ENCODE peak calls at places on chromosome 7, in six cellular contexts. One of them, this sample, is unnamed.

GRCh38 chr7:73615886-73616285 is 8.4 kb downstream of the MLXIPL start:
- DNase-seq in esophagus squamous epithelium: no peak
- DNase-seq in neural progenitor cell: peak; percentile 49
- DNase-seq in Caco-2: no peak
- DNase-seq in foreskin fibroblast: no peak
- DNase-seq in left lung: no peak
- DNase-seq in this sample: peak; percentile 25

GRCh38 chr7:44189286-44189992 is at the start of gene GCK:
- DNase-seq in neural progenitor cell: peak; percentile 34
- DNase-seq in esophagus squamous epithelium: no peak
- DNase-seq in left lung: no peak
- DNase-seq in foreskin fibroblast: no peak
- DNase-seq in Caco-2: no peak
- DNase-seq in this sample: no peak

GRCh38 chr7:92255308-92255707 is 9.5 kb downstream of the ANKIB1 start:
- DNase-seq in left lung: no peak
- DNase-seq in esophagus squamous epithelium: no peak
- DNase-seq in Caco-2: no peak
- DNase-seq in neural progenitor cell: no peak
- DNase-seq in foreskin fibroblast: peak; percentile 61
- DNase-seq in this sample: peak; percentile 54

GRCh38 chr7:101608772-101609713 is 20.1 kb downstream of the MYL10 start:
- DNase-seq in Caco-2: peak; percentile 74
- DNase-seq in esophagus squamous epithelium: no peak
- DNase-seq in neural progenitor cell: no peak
- DNase-seq in foreskin fibroblast: no peak
- DNase-seq in left lung: peak; percentile 81
- DNase-seq in this sample: peak; percentile 91

GRCh38 chr7:46912692-46913091 is 669.2 kb downstream of the TNS3 start:
- DNase-seq in neural progenitor cell: no peak
- DNase-seq in foreskin fibroblast: no peak
- DNase-seq in esophagus squamous epithelium: no peak
- DNase-seq in Caco-2: no peak
- DNase-seq in left lung: no peak
- DNase-seq in this sample: no peak

GRCh38 chr7:143002106-143002505 is 24.8 kb downstream of the OR9A2 start:
- DNase-seq in left lung: no peak
- DNase-seq in foreskin fibroblast: no peak
- DNase-seq in Caco-2: peak; percentile 38
- DNase-seq in neural progenitor cell: peak; percentile 30
- DNase-seq in esophagus squamous epithelium: no peak
- DNase-seq in this sample: peak; percentile 4

GRCh38 chr7:34156336-34156735 is 251.0 kb downstream of the BMPER start:
- DNase-seq in Caco-2: no peak
- DNase-seq in foreskin fibroblast: peak; percentile 50
- DNase-seq in neural progenitor cell: no peak
- DNase-seq in left lung: no peak
- DNase-seq in esophagus squamous epithelium: no peak
- DNase-seq in this sample: no peak

GRCh38 chr7:47314728-47315601 is 266.9 kb downstream of the TNS3 start:
- DNase-seq in esophagus squamous epithelium: no peak
- DNase-seq in neural progenitor cell: no peak
- DNase-seq in foreskin fibroblast: peak; percentile 39
- DNase-seq in left lung: no peak
- DNase-seq in Caco-2: no peak
- DNase-seq in this sample: no peak

GRCh38 chr7:115086146-115086841 is 164.4 kb downstream of the MDFIC start:
- DNase-seq in neural progenitor cell: no peak
- DNase-seq in Caco-2: no peak
- DNase-seq in foreskin fibroblast: no peak
- DNase-seq in esophagus squamous epithelium: no peak
- DNase-seq in left lung: no peak
- DNase-seq in this sample: no peak

GRCh38 chr7:8388257-8388625 is 45.2 kb upstream of the NXPH1 start:
- DNase-seq in foreskin fibroblast: no peak
- DNase-seq in Caco-2: no peak
- DNase-seq in esophagus squamous epithelium: no peak
- DNase-seq in left lung: no peak
- DNase-seq in neural progenitor cell: no peak
- DNase-seq in this sample: no peak

GRCh38 chr7:138776156-138776833 is 21.5 kb upstream of the TMEM213 start:
- DNase-seq in Caco-2: peak; percentile 56
- DNase-seq in foreskin fibroblast: no peak
- DNase-seq in esophagus squamous epithelium: no peak
- DNase-seq in left lung: no peak
- DNase-seq in neural progenitor cell: no peak
- DNase-seq in this sample: no peak

GRCh38 chr7:104552102-104552501 is 223.7 kb downstream of the LHFPL3 start:
- DNase-seq in esophagus squamous epithelium: no peak
- DNase-seq in neural progenitor cell: peak; percentile 72
- DNase-seq in left lung: no peak
- DNase-seq in foreskin fibroblast: peak; percentile 3
- DNase-seq in Caco-2: peak; percentile 65
- DNase-seq in this sample: peak; percentile 70

GRCh38 chr7:17371656-17372524 is 73.4 kb downstream of the AHR start:
- DNase-seq in esophagus squamous epithelium: no peak
- DNase-seq in Caco-2: no peak
- DNase-seq in left lung: no peak
- DNase-seq in foreskin fibroblast: peak; percentile 93
- DNase-seq in neural progenitor cell: no peak
- DNase-seq in this sample: peak; percentile 92

GRCh38 chr7:1811850-1812692 is 142.0 kb downstream of the ELFN1 start:
- DNase-seq in foreskin fibroblast: no peak
- DNase-seq in esophagus squamous epithelium: no peak
- DNase-seq in Caco-2: no peak
- DNase-seq in neural progenitor cell: peak; percentile 83
- DNase-seq in left lung: no peak
- DNase-seq in this sample: peak; percentile 46

GRCh38 chr7:7385421-7385820 is 150.3 kb downstream of the COL28A1 start:
- DNase-seq in neural progenitor cell: no peak
- DNase-seq in foreskin fibroblast: no peak
- DNase-seq in left lung: no peak
- DNase-seq in Caco-2: no peak
- DNase-seq in esophagus squamous epithelium: no peak
- DNase-seq in this sample: peak; percentile 65

GRCh38 chr7:81574723-81575326 is 195.0 kb downstream of the HGF start:
- DNase-seq in neural progenitor cell: no peak
- DNase-seq in foreskin fibroblast: no peak
- DNase-seq in left lung: no peak
- DNase-seq in Caco-2: no peak
- DNase-seq in esophagus squamous epithelium: no peak
- DNase-seq in this sample: no peak

GRCh38 chr7:12635830-12636229 is 51.6 kb upstream of the ARL4A start:
- DNase-seq in neural progenitor cell: no peak
- DNase-seq in Caco-2: no peak
- DNase-seq in esophagus squamous epithelium: no peak
- DNase-seq in foreskin fibroblast: no peak
- DNase-seq in left lung: no peak
- DNase-seq in this sample: peak; percentile 59

DNA sequence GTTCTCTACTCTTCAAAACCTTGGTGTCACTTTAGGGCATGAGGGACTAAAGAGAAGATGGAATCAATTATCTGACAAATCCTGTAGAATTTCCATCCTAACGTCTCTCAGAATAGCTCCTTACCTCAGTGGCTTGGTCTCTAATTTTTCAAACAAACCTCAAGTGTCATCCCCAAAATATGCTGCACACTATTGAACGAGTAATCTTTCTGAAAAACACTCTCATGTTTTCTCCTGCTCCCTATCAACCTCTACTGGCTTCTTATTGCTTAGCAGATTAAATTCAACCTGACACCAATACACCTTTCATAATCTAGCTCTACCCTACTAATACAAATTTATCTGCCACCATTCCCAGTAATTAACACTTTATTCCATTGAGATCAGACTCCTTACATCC is 8.5 kb downstream of the CNOT4 start:
- DNase-seq in left lung: no peak
- DNase-seq in foreskin fibroblast: no peak
- DNase-seq in neural progenitor cell: no peak
- DNase-seq in Caco-2: no peak
- DNase-seq in esophagus squamous epithelium: no peak
- DNase-seq in this sample: peak; percentile 14
- TF ChIP-seq CTCF in left lung: no peak
- TF ChIP-seq CTCF in foreskin fibroblast: peak; percentile 25
- TF ChIP-seq CTCF in neural progenitor cell: no peak
- TF ChIP-seq CTCF in Caco-2: no peak
- TF ChIP-seq CTCF in esophagus squamous epithelium: no peak
- TF ChIP-seq CTCF in this sample: no peak

DNA sequence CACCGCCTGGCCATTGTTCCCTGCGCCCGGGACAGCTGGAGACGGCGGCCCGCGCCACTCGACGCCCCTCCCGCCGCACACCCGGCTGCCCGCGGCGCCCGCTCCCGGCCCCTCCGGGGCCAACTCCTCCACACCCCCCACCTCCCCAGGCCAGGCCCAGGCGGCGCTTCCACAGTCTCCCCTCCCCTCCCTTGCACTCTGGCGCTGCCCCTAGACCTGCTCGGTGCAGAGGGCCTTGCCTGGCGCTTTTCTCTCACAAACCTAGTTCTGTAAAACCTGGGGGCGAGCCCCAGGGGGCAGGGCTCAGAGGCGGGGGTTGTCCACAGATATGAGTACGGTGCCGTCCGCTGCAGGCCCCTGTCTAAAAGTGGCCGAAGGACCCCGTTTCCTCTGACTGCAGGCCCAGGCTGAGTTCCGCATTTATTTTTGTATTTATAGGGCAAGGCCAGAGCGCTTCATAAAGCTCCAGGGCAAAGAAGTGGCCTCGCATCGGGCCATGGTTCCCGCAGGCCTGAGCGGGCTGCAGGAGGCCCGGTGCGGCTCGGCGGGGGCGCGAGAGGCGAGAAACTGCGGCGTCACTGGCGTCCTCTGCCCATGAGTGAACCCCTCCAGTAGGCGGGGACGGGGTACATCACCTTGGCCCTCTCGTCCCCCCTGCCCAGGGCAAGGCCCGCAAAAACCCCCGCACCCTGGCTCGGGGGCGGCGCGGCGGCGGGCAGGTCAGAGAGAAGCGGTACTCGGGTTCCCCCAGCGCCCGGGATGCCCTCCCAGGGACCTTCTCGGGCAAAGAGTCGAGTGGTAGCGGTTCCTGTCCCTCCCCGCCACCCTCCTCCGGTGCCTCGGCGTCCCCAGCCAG is 355.6 kb downstream of the DNAJB6 start:
- DNase-seq in left lung: peak; percentile 65
- DNase-seq in foreskin fibroblast: no peak
- DNase-seq in Caco-2: no peak
- DNase-seq in neural progenitor cell: peak; percentile 70
- DNase-seq in esophagus squamous epithelium: no peak
- DNase-seq in this sample: no peak
- H3K4me3 ChIP-seq in left lung: no peak overlapping the region
- H3K4me3 ChIP-seq in foreskin fibroblast: no peak overlapping the region
- H3K4me3 ChIP-seq in Caco-2: no peak overlapping the region
- H3K4me3 ChIP-seq in neural progenitor cell: peak overlapping the region; percentile 54
- H3K4me3 ChIP-seq in esophagus squamous epithelium: no peak overlapping the region
- H3K4me3 ChIP-seq in this sample: no peak overlapping the region

GRCh38 chr7:35971133-35971995 is 170.5 kb downstream of the SEPTIN7 start:
- DNase-seq in foreskin fibroblast: no peak
- DNase-seq in left lung: peak; percentile 87
- DNase-seq in neural progenitor cell: no peak
- DNase-seq in Caco-2: peak; percentile 55
- DNase-seq in esophagus squamous epithelium: no peak
- DNase-seq in this sample: no peak
- TF ChIP-seq CTCF in foreskin fibroblast: no peak
- TF ChIP-seq CTCF in left lung: peak; percentile 16
- TF ChIP-seq CTCF in neural progenitor cell: no peak
- TF ChIP-seq CTCF in Caco-2: no peak
- TF ChIP-seq CTCF in esophagus squamous epithelium: peak; percentile 47
- TF ChIP-seq CTCF in this sample: no peak

GRCh38 chr7:22192778-22193177 is 164.2 kb downstream of the RAPGEF5 start:
- DNase-seq in left lung: no peak
- DNase-seq in neural progenitor cell: peak; percentile 14
- DNase-seq in Caco-2: no peak
- DNase-seq in esophagus squamous epithelium: no peak
- DNase-seq in foreskin fibroblast: no peak
- DNase-seq in this sample: no peak
- H3K4me3 ChIP-seq in left lung: peak overlapping the region; percentile 19
- H3K4me3 ChIP-seq in neural progenitor cell: peak overlapping the region; percentile 49
- H3K4me3 ChIP-seq in Caco-2: no peak overlapping the region
- H3K4me3 ChIP-seq in esophagus squamous epithelium: peak overlapping the region; percentile 11
- H3K4me3 ChIP-seq in foreskin fibroblast: no peak overlapping the region
- H3K4me3 ChIP-seq in this sample: no peak overlapping the region

DNA sequence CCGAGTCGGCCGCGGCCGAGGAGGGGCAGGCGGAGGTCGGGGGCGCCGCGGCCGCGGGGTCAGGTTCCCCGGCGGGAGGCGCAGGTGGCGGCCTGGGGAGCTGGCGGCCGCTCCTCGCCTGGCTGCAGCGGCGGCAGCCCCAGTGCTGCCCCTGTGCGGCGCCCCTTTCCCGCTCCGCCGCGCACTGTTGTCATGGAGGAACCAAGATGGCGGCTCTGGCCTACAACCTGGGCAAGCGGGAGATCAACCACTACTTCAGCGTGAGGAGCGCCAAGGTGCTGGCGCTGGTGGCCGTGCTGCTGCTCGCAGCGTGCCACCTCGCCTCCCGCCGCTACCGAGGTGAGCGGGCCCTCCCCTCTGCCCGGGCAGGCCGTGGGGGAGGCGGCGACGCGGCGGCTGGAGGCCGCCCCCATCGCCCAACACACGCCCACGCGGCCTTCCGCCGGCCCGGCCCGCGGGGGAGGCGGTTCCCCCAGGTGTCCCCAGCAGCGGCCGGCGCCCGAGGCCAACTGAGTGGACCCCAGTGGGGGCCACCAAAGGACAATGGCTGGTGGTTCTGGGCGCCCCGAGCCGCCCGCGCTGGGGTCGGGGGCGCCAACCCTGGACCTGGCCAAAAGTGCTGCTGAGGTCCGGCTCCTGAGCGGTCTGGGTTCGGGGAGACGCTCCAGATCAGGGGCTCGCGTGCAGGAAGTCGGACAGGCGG is 421 bp downstream of the CASD1 start:
- DNase-seq in esophagus squamous epithelium: no peak
- DNase-seq in left lung: peak; percentile 92
- DNase-seq in foreskin fibroblast: peak; percentile 54
- DNase-seq in neural progenitor cell: peak; percentile 91
- DNase-seq in Caco-2: peak; percentile 84
- DNase-seq in this sample: peak; percentile 57
- TF ChIP-seq CTCF in esophagus squamous epithelium: no peak
- TF ChIP-seq CTCF in left lung: no peak
- TF ChIP-seq CTCF in foreskin fibroblast: peak; percentile 25
- TF ChIP-seq CTCF in neural progenitor cell: peak; percentile 41
- TF ChIP-seq CTCF in Caco-2: peak; percentile 30
- TF ChIP-seq CTCF in this sample: no peak

GRCh38 chr7:129778770-129779601 is 167.5 kb downstream of the NRF1 start:
- DNase-seq in Caco-2: peak; percentile 50
- DNase-seq in foreskin fibroblast: no peak
- DNase-seq in neural progenitor cell: peak; percentile 47
- DNase-seq in left lung: peak; percentile 78
- DNase-seq in esophagus squamous epithelium: no peak
- DNase-seq in this sample: peak; percentile 50
- H3K4me3 ChIP-seq in Caco-2: peak overlapping the region; percentile 84
- H3K4me3 ChIP-seq in foreskin fibroblast: no peak overlapping the region
- H3K4me3 ChIP-seq in neural progenitor cell: peak overlapping the region; percentile 41
- H3K4me3 ChIP-seq in left lung: peak overlapping the region; percentile 57
- H3K4me3 ChIP-seq in esophagus squamous epithelium: peak overlapping the region; percentile 67
- H3K4me3 ChIP-seq in this sample: peak overlapping the region; percentile 68

This sample was measured in epithelial cell of esophagus.